ENCODE peak calls at places on chromosomes 12 and 14, in eight cellular contexts. U, S, A, F, X, G, D and I are unnamed samples.
A peak's percentile ranks its signal among the peaks of the same experiment; 100 is the strongest.

GRCh38 chr12:107372229-107372658 is 278.9 kb upstream of the CRY1 start:
- DNase-seq in U (no peak), S (no peak), A (no peak), F (peak; percentile 43), X (peak; percentile 78), G (no peak), D (no peak), I (no peak)

GRCh38 chr12:100843061-100843460 is 48.5 kb downstream of the ANO4 start:
- DNase-seq in U (no peak), S (no peak), A (no peak), F (no peak), X (no peak), G (no peak), D (no peak), I (no peak)

GRCh38 chr12:26699237-26699636 is 133.8 kb downstream of the ITPR2 start:
- DNase-seq in U (no peak), S (no peak), A (no peak), F (no peak), X (no peak), G (no peak), D (no peak), I (no peak)

GRCh38 chr12:55694188-55694515 is 13.6 kb downstream of the ITGA7 start:
- DNase-seq in U (no peak), S (no peak), A (no peak), F (no peak), X (no peak), G (no peak), D (no peak), I (no peak)

GRCh38 chr14:37150414-37150813 is 22.0 kb downstream of the SLC25A21 start:
- DNase-seq in U (no peak), S (no peak), A (no peak), F (peak; percentile 35), X (peak; percentile 50), G (peak; percentile 11), D (no peak), I (peak; percentile 35)

GRCh38 chr14:64855732-64856527 is 23.8 kb downstream of the SPTB start:
- DNase-seq in U (no peak), S (no peak), A (no peak), F (no peak), X (no peak), G (peak; percentile 10), D (no peak), I (no peak)

GRCh38 chr12:110102255-110102654 is 21.9 kb upstream of the IFT81 start:
- DNase-seq in U (no peak), S (no peak), A (peak; percentile 67), F (peak; percentile 57), X (peak; percentile 86), G (peak; percentile 43), D (peak; percentile 36), I (peak; percentile 46)

GRCh38 chr14:39034481-39035296 is 68.3 kb downstream of the SEC23A start:
- DNase-seq in U (no peak), S (no peak), A (no peak), F (peak; percentile 32), X (no peak), G (no peak), D (no peak), I (no peak)

GRCh38 chr14:76827696-76828301 is 1.6 kb downstream of the LRRC74A start:
- DNase-seq in U (no peak), S (peak; percentile 21), A (no peak), F (peak; percentile 51), X (no peak), G (no peak), D (no peak), I (no peak)

GRCh38 chr14:106277503-106277902 is 751.1 kb downstream of the TMEM121 start:
- DNase-seq in U (no peak), S (no peak), A (peak; percentile 54), F (no peak), X (no peak), G (peak; percentile 24), D (no peak), I (no peak)

GRCh38 chr12:119343130-119343529 is 8.6 kb downstream of the CCDC60 start:
- DNase-seq in U (no peak), S (no peak), A (no peak), F (no peak), X (no peak), G (no peak), D (no peak), I (no peak)

GRCh38 chr12:57001448-57001906 is 4.9 kb downstream of the ZBTB39 start:
- DNase-seq in U (peak; percentile 58), S (peak; percentile 14), A (peak; percentile 74), F (peak; percentile 71), X (peak; percentile 31), G (peak; percentile 56), D (peak; percentile 62), I (peak; percentile 25)

GRCh38 chr12:112087055-112087850 is 21.3 kb downstream of the NAA25 start:
- DNase-seq in U (no peak), S (no peak), A (no peak), F (no peak), X (no peak), G (no peak), D (no peak), I (no peak)

GRCh38 chr12:38374751-38375150 is 58.2 kb downstream of the ALG10B start:
- DNase-seq in U (no peak), S (no peak), A (no peak), F (no peak), X (no peak), G (no peak), D (no peak), I (no peak)

GRCh38 chr12:74725154-74725553 is 187.5 kb downstream of the ATXN7L3B start:
- DNase-seq in U (no peak), S (no peak), A (no peak), F (peak; percentile 69), X (no peak), G (no peak), D (no peak), I (no peak)

GRCh38 chr14:102691763-102692162 is 85.5 kb upstream of the TRAF3 start:
- DNase-seq in U (no peak), S (no peak), A (no peak), F (no peak), X (no peak), G (no peak), D (no peak), I (no peak)

GRCh38 chr14:100673085-100673806 is 53.4 kb upstream of the DLK1 start:
- DNase-seq in U (no peak), S (no peak), A (no peak), F (no peak), X (no peak), G (peak; percentile 90), D (no peak), I (no peak)

GRCh38 chr12:58841058-58841798 is 79.1 kb downstream of the LRIG3 start:
- DNase-seq in U (no peak), S (no peak), A (no peak), F (no peak), X (no peak), G (no peak), D (no peak), I (no peak)

GRCh38 chr12:107236824-107237467 is 143.6 kb upstream of the CRY1 start:
- DNase-seq in U (no peak), S (no peak), A (no peak), F (no peak), X (no peak), G (no peak), D (no peak), I (no peak)

GRCh38 chr12:93741741-93742085 is 64.5 kb downstream of the CRADD start:
- DNase-seq in U (no peak), S (no peak), A (no peak), F (no peak), X (no peak), G (no peak), D (peak; percentile 28), I (peak; percentile 31)

GRCh38 chr12:2290516-2291065 is 237.8 kb downstream of the CACNA1C start:
- DNase-seq in U (no peak), S (no peak), A (no peak), F (no peak), X (no peak), G (no peak), D (no peak), I (no peak)

GRCh38 chr12:23704992-23705943 is 244.2 kb downstream of the SOX5 start:
- DNase-seq in U (no peak), S (no peak), A (no peak), F (no peak), X (no peak), G (no peak), D (no peak), I (no peak)

GRCh38 chr14:24115451-24116110 is 832 bp upstream of the NRL start:
- DNase-seq in U (no peak), S (no peak), A (no peak), F (no peak), X (no peak), G (no peak), D (no peak), I (no peak)

GRCh38 chr12:31002361-31002725 is 71.3 kb upstream of the DDX11 start:
- DNase-seq in U (no peak), S (no peak), A (no peak), F (no peak), X (no peak), G (no peak), D (no peak), I (no peak)